ENCODE peak calls at places on chromosomes 11 and 22, in eight cellular contexts. B is neural progenitor cell, N is heart right ventricle, T is BE2C, L is thoracic aorta, H is transverse colon, U is adrenal gland, C is pancreas. Q is an unnamed sample. For H3K9me3, the result is how much of the 10 kb centered on the place peaks cover.

GRCh38 chr22:24402460-24403192 is 24.8 kb upstream of the ADORA2A start:
- DNase-seq in B (no peak), N (peak), T (peak), L (peak), H (peak), U (peak), C (no peak), Q (no peak)

GRCh38 chr22:19880786-19881569 is 26.3 kb upstream of the GNB1L start:
- DNase-seq in B (peak), N (peak), T (peak), L (no peak), H (no peak), U (no peak), C (no peak), Q (peak)

GRCh38 chr11:46456269-46456668 is 64.7 kb upstream of the CHRM4 start:
- DNase-seq in B (peak), N (no peak), T (no peak), L (no peak), H (no peak), U (no peak), C (no peak), Q (no peak)

GRCh38 chr11:82871646-82872045 is 28.6 kb downstream of the PRCP start:
- DNase-seq in B (no peak), N (no peak), T (no peak), L (no peak), H (no peak), U (no peak), C (no peak), Q (no peak)

GRCh38 chr22:46245515-46245914 is 4.6 kb downstream of the CDPF1 start:
- DNase-seq in B (no peak), N (peak), T (peak), L (no peak), H (no peak), U (peak), C (no peak), Q (no peak)

GRCh38 chr11:14300661-14301304 is 58.2 kb downstream of the RRAS2 start:
- DNase-seq in B (peak), N (peak), T (peak), L (peak), H (peak), U (peak), C (no peak), Q (no peak)

GRCh38 chr11:119262668-119263351 is 54.1 kb downstream of the MCAM start:
- DNase-seq in B (no peak), N (no peak), T (no peak), L (no peak), H (no peak), U (no peak), C (no peak), Q (no peak)

GRCh38 chr11:132895340-132895739 is 637.0 kb downstream of the OPCML start:
- DNase-seq in B (no peak), N (no peak), T (no peak), L (no peak), H (no peak), U (no peak), C (no peak), Q (no peak)

GRCh38 chr11:79415912-79416311 is 24.9 kb downstream of the TENM4 start:
- DNase-seq in B (no peak), N (no peak), T (no peak), L (no peak), H (no peak), U (no peak), C (no peak), Q (no peak)

GRCh38 chr11:18527512-18527911 is 770 bp upstream of the TSG101 start:
- DNase-seq in B (no peak), N (no peak), T (no peak), L (no peak), H (no peak), U (no peak), C (no peak), Q (no peak)

GRCh38 chr11:87722756-87723599 is 452.3 kb downstream of the RAB38 start:
- DNase-seq in B (peak), N (peak), T (peak), L (no peak), H (peak), U (peak), C (no peak), Q (no peak)

GRCh38 chr11:122126024-122126678 is 10.1 kb upstream of the BLID start:
- DNase-seq in B (no peak), N (no peak), T (no peak), L (no peak), H (no peak), U (no peak), C (no peak), Q (no peak)

GRCh38 chr11:134597452-134597851 is 185.4 kb upstream of the B3GAT1 start:
- DNase-seq in B (no peak), N (no peak), T (no peak), L (no peak), H (no peak), U (no peak), C (no peak), Q (no peak)

GRCh38 chr11:120013325-120014250 is 124.3 kb downstream of the TRIM29 start:
- DNase-seq in B (peak), N (peak), T (peak), L (no peak), H (peak), U (peak), C (peak), Q (no peak)

GRCh38 chr11:78168539-78169477 is 19.6 kb downstream of the KCTD21 start:
- DNase-seq in B (no peak), N (peak), T (peak), L (peak), H (peak), U (peak), C (no peak), Q (no peak)

GRCh38 chr22:45709866-45710265 is 38.2 kb downstream of the ATXN10 start:
- DNase-seq in B (no peak), N (no peak), T (no peak), L (no peak), H (no peak), U (no peak), C (no peak), Q (no peak)

GRCh38 chr22:44580176-44580575 is 82.1 kb upstream of the RTL6 start:
- DNase-seq in B (no peak), N (no peak), T (no peak), L (no peak), H (no peak), U (peak), C (no peak), Q (peak)

GRCh38 chr11:27757953-27758352 is 57.7 kb upstream of the BDNF start:
- DNase-seq in B (no peak), N (no peak), T (no peak), L (no peak), H (no peak), U (no peak), C (no peak), Q (no peak)

GRCh38 chr22:37487129-37487528 is 945 bp upstream of the MFNG start:
- DNase-seq in B (no peak), N (no peak), T (no peak), L (no peak), H (no peak), U (no peak), C (peak), Q (no peak)

GRCh38 chr22:26460202-26460601 is 23.4 kb downstream of the HPS4 start:
- DNase-seq in B (no peak), N (no peak), T (no peak), L (no peak), H (no peak), U (no peak), C (no peak), Q (no peak)

GRCh38 chr11:16136792-16137395 is 219.5 kb downstream of the SOX6 start:
- DNase-seq in B (no peak), N (no peak), T (no peak), L (no peak), H (no peak), U (no peak), C (no peak), Q (no peak)

GRCh38 chr22:33427461-33427860 is 369.3 kb upstream of the SYN3 start:
- DNase-seq in B (no peak), N (no peak), T (no peak), L (no peak), H (no peak), U (no peak), C (no peak), Q (no peak)

GRCh38 chr11:47104337-47104950 is 72.2 kb downstream of the ARFGAP2 start:
- DNase-seq in B (peak), N (no peak), T (no peak), L (no peak), H (no peak), U (no peak), C (no peak), Q (no peak)

GRCh38 chr11:19076744-19077589 is 16.4 kb upstream of the MRGPRX2 start:
- DNase-seq in B (peak), N (peak), T (peak), L (no peak), H (peak), U (peak), C (peak), Q (peak)

GRCh38 chr11:100545970-100546369 is 141.1 kb upstream of the ARHGAP42 start:
- DNase-seq in B (peak), N (no peak), T (no peak), L (no peak), H (no peak), U (no peak), C (no peak), Q (no peak)

GRCh38 chr11:113651018-113651417 is 55.1 kb downstream of the TMPRSS5 start:
- DNase-seq in B (no peak), N (no peak), T (no peak), L (no peak), H (no peak), U (no peak), C (no peak), Q (no peak)

GRCh38 chr22:50641696-50642607 is 14.0 kb upstream of the ARSA start:
- DNase-seq in B (peak), N (peak), T (peak), L (no peak), H (no peak), U (no peak), C (no peak), Q (no peak)

GRCh38 chr11:61571869-61572268 is 9.0 kb downstream of the SYT7 start:
- DNase-seq in B (no peak), N (no peak), T (no peak), L (no peak), H (no peak), U (no peak), C (peak), Q (no peak)

GRCh38 chr11:63795066-63795465 is 18.2 kb upstream of the SPINDOC start:
- DNase-seq in B (no peak), N (no peak), T (no peak), L (no peak), H (no peak), U (no peak), C (no peak), Q (no peak)
- H3K9me3 ChIP-seq in B (under half), N (under half), T (under half), L (under half), H (under half), U (under half), C (under half), Q (under half)

DNA sequence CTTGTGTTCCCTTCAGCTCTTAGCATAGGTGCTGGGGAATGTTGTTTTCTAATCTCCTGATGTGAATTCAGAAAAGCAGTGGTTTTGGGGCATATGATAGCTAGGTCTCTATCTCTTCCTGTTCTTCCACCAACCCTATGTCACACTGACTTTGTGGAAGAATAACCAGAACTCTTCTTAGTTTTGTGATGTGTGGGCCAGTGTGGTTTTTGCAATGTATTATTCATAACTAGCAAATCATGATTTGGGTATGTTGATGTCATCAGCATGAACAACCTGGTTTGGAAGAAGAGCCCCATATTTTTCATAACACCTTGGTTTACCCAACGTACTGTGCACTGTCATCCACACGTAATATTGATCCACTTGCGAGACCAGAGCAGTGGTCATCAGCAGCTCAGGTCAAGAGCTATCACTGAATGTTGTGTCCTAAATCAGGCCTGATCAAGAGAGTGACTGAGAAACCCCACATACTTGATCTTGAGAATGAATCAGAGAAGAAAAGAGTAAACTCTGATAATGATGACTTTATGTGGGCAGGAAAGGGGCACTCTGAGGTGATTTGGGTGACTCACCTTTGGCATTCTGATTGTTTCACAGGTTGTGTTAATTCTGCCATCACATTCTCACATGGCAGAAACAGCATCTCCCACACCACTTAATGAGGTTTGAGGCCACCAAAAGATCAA is 19.4 kb upstream of the MS4A6E start:
- DNase-seq in B (no peak), N (no peak), T (no peak), L (no peak), H (no peak), U (no peak), C (no peak), Q (no peak)
- H3K9me3 ChIP-seq in B (under half), N (under half), T (under half), L (under half), H (under half), U (under half), C (under half), Q (under half)

GRCh38 chr11:11241284-11241683 is 111.8 kb downstream of the CSNK2A3 start:
- DNase-seq in B (no peak), N (no peak), T (no peak), L (no peak), H (no peak), U (no peak), C (no peak), Q (no peak)

GRCh38 chr11:11243258-11243789 is 109.7 kb downstream of the CSNK2A3 start:
- DNase-seq in B (no peak), N (no peak), T (no peak), L (no peak), H (no peak), U (no peak), C (no peak), Q (no peak)

GRCh38 chr11:11246166-11246565 is 106.9 kb downstream of the CSNK2A3 start:
- DNase-seq in B (no peak), N (no peak), T (no peak), L (no peak), H (no peak), U (no peak), C (no peak), Q (no peak)

GRCh38 chr11:11244470-11245080 is 108.5 kb downstream of the CSNK2A3 start:
- DNase-seq in B (no peak), N (no peak), T (no peak), L (no peak), H (no peak), U (no peak), C (no peak), Q (no peak)

GRCh38 chr11:11243790-11244469 is 109.1 kb downstream of the CSNK2A3 start:
- DNase-seq in B (peak), N (peak), T (peak), L (no peak), H (no peak), U (no peak), C (no peak), Q (peak)
- H3K9me3 ChIP-seq in B (under half), N (under half), T (under half), L (under half), H (under half), U (under half), C (under half), Q (under half)

DNA sequence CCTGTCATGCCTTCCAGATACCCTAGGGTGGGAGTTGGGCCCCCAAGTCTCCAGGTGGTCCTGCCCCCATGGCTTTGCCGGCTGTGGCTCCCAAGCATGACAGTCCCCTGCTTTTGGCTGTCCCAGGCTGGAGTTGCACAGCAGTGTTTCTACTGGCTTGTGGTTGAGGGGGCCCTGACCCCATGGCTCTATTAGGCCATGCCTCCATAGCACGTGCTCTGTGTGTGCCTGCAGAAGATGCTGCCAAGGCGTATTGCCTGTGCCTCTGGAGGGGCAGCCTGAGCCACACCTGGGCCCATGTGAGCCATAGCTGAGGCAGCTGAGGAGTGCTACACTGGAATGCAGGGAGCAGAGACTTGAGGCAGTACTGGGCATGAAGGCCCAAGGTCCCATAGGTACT is 25.4 kb upstream of the CD81 start:
- DNase-seq in B (no peak), N (no peak), T (no peak), L (no peak), H (no peak), U (no peak), C (no peak), Q (no peak)
- H3K9me3 ChIP-seq in B (under half), N (under half), T (under half), L (under half), H (under half), U (under half), C (under half), Q (under half)

GRCh38 chr22:48451891-48452290 is 1375.8 kb downstream of the BRD1 start:
- DNase-seq in B (no peak), N (no peak), T (no peak), L (no peak), H (no peak), U (no peak), C (no peak), Q (no peak)

GRCh38 chr22:48450188-48450825 is 1377.4 kb downstream of the BRD1 start:
- DNase-seq in B (no peak), N (no peak), T (no peak), L (no peak), H (no peak), U (no peak), C (no peak), Q (no peak)

GRCh38 chr22:48448821-48449220 is 1378.9 kb downstream of the BRD1 start:
- DNase-seq in B (no peak), N (no peak), T (no peak), L (no peak), H (no peak), U (no peak), C (no peak), Q (no peak)

GRCh38 chr22:48452766-48453165 is 1374.9 kb downstream of the BRD1 start:
- DNase-seq in B (no peak), N (no peak), T (no peak), L (no peak), H (no peak), U (no peak), C (no peak), Q (no peak)

DNA sequence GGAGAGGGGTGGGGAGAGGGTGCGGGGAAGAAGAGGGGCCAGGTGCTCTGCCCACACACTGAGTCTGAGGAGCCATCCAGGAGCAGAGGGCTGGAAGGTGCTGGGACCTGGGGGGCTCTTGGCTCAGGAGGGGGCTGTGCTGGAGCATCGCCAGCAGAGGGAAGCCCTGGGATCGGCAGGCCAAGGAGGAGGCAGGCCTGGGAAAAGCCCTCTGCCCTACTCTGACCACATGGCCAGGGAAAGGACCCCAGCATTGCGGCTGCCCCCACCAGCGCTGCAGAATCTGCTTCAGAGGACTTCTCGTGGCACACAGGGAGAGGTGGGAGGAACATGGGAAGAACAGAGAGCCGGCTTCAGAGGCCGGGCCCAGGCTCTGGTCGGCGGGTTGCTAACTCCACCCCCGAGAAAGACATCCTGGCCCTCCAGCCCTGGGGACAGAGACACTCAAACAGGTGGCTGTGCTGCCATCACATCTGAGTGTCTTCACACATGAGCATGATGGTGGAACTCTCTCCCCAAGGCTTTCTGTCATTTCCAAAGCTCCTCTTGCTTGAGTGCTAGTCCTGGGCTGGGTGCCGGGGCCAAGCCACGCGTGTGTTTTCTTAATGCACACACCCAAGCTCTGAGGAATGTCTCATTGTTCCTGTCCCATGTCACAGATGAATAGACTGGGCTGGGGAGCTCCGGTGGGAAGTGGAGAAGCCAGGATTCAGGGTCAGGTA is 1378.0 kb downstream of the BRD1 start:
- DNase-seq in B (no peak), N (no peak), T (no peak), L (no peak), H (no peak), U (no peak), C (no peak), Q (no peak)
- H3K9me3 ChIP-seq in B (under half), N (under half), T (under half), L (under half), H (under half), U (under half), C (under half), Q (under half)

GRCh38 chr22:48224332-48224731 is 1461.9 kb downstream of the TBC1D22A start:
- DNase-seq in B (no peak), N (no peak), T (no peak), L (no peak), H (no peak), U (peak), C (no peak), Q (no peak)
- H3K9me3 ChIP-seq in B (under half), N (under half), T (under half), L (under half), H (under half), U (under half), C (under half), Q (under half)

GRCh38 chr11:22449441-22449840 is 111.3 kb downstream of the SLC17A6 start:
- DNase-seq in B (no peak), N (no peak), T (no peak), L (no peak), H (no peak), U (no peak), C (no peak), Q (no peak)
- H3K9me3 ChIP-seq in B (under half), N (under half), T (under half), L (under half), H (under half), U (under half), C (under half), Q (under half)